ENCODE peak calls at places on chromosomes 1 and 21, in eight cellular contexts. K, M, B, E, N, S, A and P are unnamed samples.

GRCh38 chr1:32759997-32760623 is 57.0 kb downstream of the YARS1 start:
- DNase-seq in S (no peak), B (peak), N (peak), A (peak), E (no peak), M (peak), K (no peak), P (peak)

GRCh38 chr1:97277891-97278662 is 556.5 kb downstream of the PTBP2 start:
- DNase-seq in B (no peak), A (no peak), N (no peak), E (no peak), K (no peak), M (no peak), S (no peak), P (peak)

GRCh38 chr1:42975561-42976225 is 17.0 kb upstream of the SLC2A1 start:
- DNase-seq in S (no peak), A (no peak), K (no peak), B (no peak), E (no peak), M (no peak), N (no peak), P (no peak)

GRCh38 chr1:12148958-12149790 is 17.6 kb upstream of the TNFRSF1B start:
- DNase-seq in M (no peak), A (no peak), E (no peak), K (no peak), B (no peak), S (no peak), N (no peak), P (no peak)

GRCh38 chr1:240503558-240503957 is 108.4 kb downstream of the GREM2 start:
- DNase-seq in A (no peak), M (no peak), S (no peak), E (no peak), B (no peak), K (no peak), N (no peak), P (no peak)

GRCh38 chr1:180166436-180166800 is 11.7 kb downstream of the QSOX1 start:
- DNase-seq in S (no peak), N (no peak), E (no peak), M (no peak), K (no peak), B (no peak), A (no peak), P (no peak)

GRCh38 chr1:3674100-3675094 is 22.1 kb downstream of the TP73 start:
- DNase-seq in E (no peak), B (peak), S (no peak), A (no peak), M (peak), N (peak), K (no peak), P (peak)

GRCh38 chr1:25680701-25681100 is 64.1 kb downstream of the MAN1C1 start:
- DNase-seq in K (no peak), B (no peak), M (no peak), S (no peak), E (no peak), N (no peak), A (no peak), P (no peak)

GRCh38 chr1:37020653-37021277 is 13.6 kb downstream of the GRIK3 start:
- DNase-seq in K (no peak), E (no peak), N (peak), B (peak), M (no peak), S (no peak), A (no peak), P (no peak)

GRCh38 chr1:26468911-26469310 is 3.3 kb upstream of the HMGN2 start:
- DNase-seq in E (no peak), A (peak), N (no peak), S (no peak), M (no peak), K (no peak), B (no peak), P (peak)

GRCh38 chr1:84944767-84945486 is 51.9 kb upstream of the LPAR3 start:
- DNase-seq in K (peak), B (peak), S (no peak), N (peak), A (peak), E (no peak), M (peak), P (peak)

GRCh38 chr1:9842781-9843575 is 19.2 kb upstream of the CLSTN1 start:
- DNase-seq in K (no peak), B (peak), E (peak), S (no peak), N (no peak), M (peak), A (peak), P (peak)

GRCh38 chr1:204384636-204385354 is 25.1 kb upstream of the PLEKHA6 start:
- DNase-seq in M (peak), B (peak), S (no peak), A (peak), K (no peak), E (peak), N (no peak), P (no peak)

GRCh38 chr1:26360051-26360806 is 6.3 kb upstream of the CRYBG2 start:
- DNase-seq in A (no peak), S (no peak), E (no peak), N (peak), M (peak), K (peak), B (peak), P (no peak)

GRCh38 chr21:45513003-45513706 is 29.1 kb downstream of the SLC19A1 start:
- DNase-seq in B (peak), M (peak), S (no peak), A (peak), K (no peak), N (no peak), E (peak), P (no peak)

GRCh38 chr21:45513741-45514310 is 28.4 kb downstream of the SLC19A1 start:
- DNase-seq in N (no peak), M (no peak), K (no peak), E (peak), A (no peak), S (no peak), B (peak), P (no peak)

GRCh38 chr21:45515241-45516061 is 26.8 kb downstream of the SLC19A1 start:
- DNase-seq in N (peak), B (peak), E (peak), A (no peak), M (no peak), S (no peak), K (no peak), P (no peak)

GRCh38 chr21:45516071-45516670 is 26.1 kb downstream of the SLC19A1 start:
- DNase-seq in N (no peak), M (no peak), E (peak), A (no peak), B (peak), K (no peak), S (no peak), P (no peak)

GRCh38 chr21:45514311-45515021 is 27.8 kb downstream of the SLC19A1 start:
- DNase-seq in E (peak), N (no peak), S (no peak), M (no peak), K (no peak), B (peak), A (no peak), P (no peak)
- H3K27ac ChIP-seq in E (no peak), N (no peak), S (no peak), M (no peak), K (no peak), B (no peak), A (peak), P (no peak)

GRCh38 chr1:162674018-162674608 is 41.8 kb downstream of the DDR2 start:
- DNase-seq in M (no peak), B (no peak), S (no peak), A (no peak), K (no peak), E (no peak), N (no peak), P (no peak)

GRCh38 chr1:162671664-162672415 is 39.6 kb downstream of the DDR2 start:
- DNase-seq in N (no peak), M (no peak), E (no peak), S (no peak), B (no peak), K (no peak), A (no peak), P (no peak)

GRCh38 chr1:162666006-162666645 is 33.9 kb downstream of the DDR2 start:
- DNase-seq in S (no peak), M (no peak), K (no peak), B (no peak), A (no peak), E (no peak), N (no peak), P (no peak)

GRCh38 chr1:162672678-162673259 is 40.5 kb downstream of the DDR2 start:
- DNase-seq in M (no peak), B (no peak), E (no peak), K (no peak), S (no peak), A (no peak), N (no peak), P (no peak)

DNA sequence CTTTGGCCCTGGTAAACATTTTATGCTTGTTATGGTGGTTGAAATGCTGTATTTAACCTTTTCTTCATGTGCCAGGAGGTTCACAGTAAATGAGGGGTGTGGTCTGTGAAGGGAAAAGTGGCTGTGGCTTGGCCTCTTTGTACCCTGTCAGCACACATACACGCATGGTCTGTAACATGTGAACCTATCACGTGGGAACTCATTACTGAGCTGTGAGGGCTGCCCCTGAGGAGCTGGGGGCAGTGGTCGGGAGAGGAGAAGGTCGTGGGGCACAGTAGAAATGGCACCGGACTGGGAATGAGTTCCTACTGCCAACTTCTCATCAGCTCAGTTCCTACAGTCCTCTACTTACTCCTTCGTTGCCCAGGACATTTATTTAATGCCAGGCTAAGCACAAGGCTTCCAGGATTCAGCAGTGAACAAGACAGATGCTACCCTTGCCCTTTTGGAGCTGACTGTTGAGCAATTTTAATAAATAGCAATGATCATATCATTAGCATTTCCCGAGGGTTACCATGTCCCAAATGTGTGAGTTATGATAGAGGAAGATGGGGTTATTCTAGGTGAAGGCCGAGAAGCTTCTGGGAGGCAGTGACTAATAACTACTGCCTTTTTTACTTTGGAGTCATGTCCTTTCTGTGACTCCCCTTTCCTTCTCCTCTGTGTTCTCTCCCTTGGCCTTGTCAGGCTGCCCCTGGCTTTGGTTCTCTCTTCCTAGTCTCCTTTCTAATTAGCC is 38.8 kb downstream of the DDR2 start:
- DNase-seq in B (no peak), K (no peak), M (no peak), A (no peak), E (no peak), N (no peak), S (no peak), P (no peak)
- H3K27ac ChIP-seq in B (no peak), K (no peak), M (no peak), A (peak), E (peak), N (no peak), S (no peak), P (no peak)

GRCh38 chr1:1068374-1069060 is 5.6 kb downstream of the RNF223 start:
- DNase-seq in E (no peak), B (peak), A (peak), N (no peak), K (peak), M (peak), S (no peak), P (peak)
- H3K27ac ChIP-seq in E (no peak), B (no peak), A (peak), N (no peak), K (no peak), M (peak), S (no peak), P (no peak)

DNA sequence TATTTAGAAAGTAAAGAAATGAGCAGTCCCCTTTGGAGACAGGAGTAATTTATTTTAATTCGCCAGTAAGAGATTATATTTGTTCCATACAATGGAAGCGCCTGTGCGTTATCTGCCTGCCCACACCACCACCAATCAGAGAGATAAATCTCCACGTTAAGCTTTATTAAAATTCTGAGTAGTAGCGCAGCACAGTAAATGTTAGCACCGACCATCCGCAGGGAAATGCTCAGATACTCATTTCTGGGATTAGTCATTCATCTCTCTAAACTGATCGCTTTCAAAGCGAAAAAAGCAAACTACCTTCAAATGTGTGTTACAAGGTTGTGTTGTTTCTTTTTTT is 1.2 kb downstream of the ETS2 start:
- DNase-seq in B (no peak), S (no peak), E (no peak), N (no peak), K (no peak), A (no peak), M (no peak), P (no peak)
- H3K27ac ChIP-seq in B (no peak), S (peak), E (peak), N (peak), K (peak), A (peak), M (peak), P (peak)

DNA sequence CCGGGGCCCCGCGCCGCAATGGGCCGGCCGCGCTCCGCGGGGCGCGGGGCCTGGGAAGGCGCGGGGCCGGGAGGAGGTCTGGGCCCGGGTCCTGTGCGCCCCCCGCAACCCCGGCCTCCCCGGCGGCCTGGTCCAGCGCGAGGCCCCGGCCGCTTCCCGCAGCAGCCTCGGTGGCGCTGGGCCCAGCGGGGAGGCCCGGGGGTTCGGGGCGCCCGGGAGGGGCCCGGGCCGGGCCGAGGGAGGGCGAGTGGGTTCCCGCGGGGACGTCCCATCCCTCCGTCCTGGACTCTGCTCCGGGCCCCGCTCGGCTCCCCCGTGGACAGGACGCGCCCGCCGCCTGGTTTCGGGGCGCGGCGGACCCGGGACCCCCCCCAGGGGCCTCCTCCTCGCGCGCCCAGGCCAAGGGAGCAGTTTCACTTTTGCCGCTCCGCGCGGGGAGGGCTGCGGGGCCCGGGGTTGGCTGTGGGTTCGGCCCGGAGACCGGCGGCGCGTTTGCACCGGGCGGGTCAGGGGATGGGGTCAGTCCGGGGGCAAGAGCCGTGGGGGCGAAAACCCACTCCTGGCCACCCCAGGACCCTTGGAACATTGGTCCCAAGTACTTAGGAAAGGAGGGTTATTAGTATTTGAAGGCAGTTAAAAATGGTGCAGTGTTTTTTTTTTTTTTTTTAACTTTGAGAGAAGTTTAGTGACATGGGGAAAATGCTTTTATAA is 603 bp downstream of the AGPAT3 start:
- DNase-seq in K (peak), B (no peak), M (peak), N (no peak), E (peak), S (no peak), A (peak), P (peak)
- H3K27ac ChIP-seq in K (peak), B (no peak), M (peak), N (no peak), E (no peak), S (peak), A (peak), P (peak)

GRCh38 chr1:115408489-115409002 is 70.5 kb upstream of the NGF start:
- DNase-seq in N (no peak), A (no peak), E (no peak), M (no peak), B (no peak), K (no peak), S (no peak), P (no peak)

GRCh38 chr1:115411388-115412063 is 73.5 kb upstream of the NGF start:
- DNase-seq in S (no peak), N (no peak), E (no peak), M (no peak), B (no peak), K (no peak), A (no peak), P (no peak)

GRCh38 chr1:115412286-115412685 is 74.2 kb upstream of the NGF start:
- DNase-seq in A (no peak), N (no peak), S (no peak), M (no peak), E (no peak), B (no peak), K (no peak), P (no peak)

GRCh38 chr1:115409853-115410150 is 71.8 kb upstream of the NGF start:
- DNase-seq in E (no peak), N (no peak), B (no peak), A (no peak), M (no peak), K (no peak), S (no peak), P (no peak)

GRCh38 chr1:115409097-115409852 is 71.2 kb upstream of the NGF start:
- DNase-seq in M (no peak), E (no peak), K (no peak), S (no peak), B (no peak), A (no peak), N (no peak), P (no peak)
- H3K27ac ChIP-seq in M (no peak), E (no peak), K (no peak), S (no peak), B (no peak), A (no peak), N (no peak), P (no peak)

GRCh38 chr1:33972676-33973395 is 109.0 kb downstream of the HMGB4 start:
- DNase-seq in A (no peak), M (no peak), N (no peak), S (no peak), B (no peak), E (no peak), K (no peak), P (no peak)

GRCh38 chr1:33970148-33970825 is 106.4 kb downstream of the HMGB4 start:
- DNase-seq in S (no peak), K (no peak), N (peak), E (no peak), B (peak), M (no peak), A (no peak), P (no peak)

GRCh38 chr1:33974147-33974546 is 110.3 kb downstream of the HMGB4 start:
- DNase-seq in K (no peak), M (no peak), E (no peak), A (no peak), N (no peak), S (no peak), B (no peak), P (no peak)

GRCh38 chr1:33971018-33971710 is 107.3 kb downstream of the HMGB4 start:
- DNase-seq in S (no peak), B (no peak), M (no peak), N (no peak), A (no peak), K (no peak), E (peak), P (no peak)

DNA sequence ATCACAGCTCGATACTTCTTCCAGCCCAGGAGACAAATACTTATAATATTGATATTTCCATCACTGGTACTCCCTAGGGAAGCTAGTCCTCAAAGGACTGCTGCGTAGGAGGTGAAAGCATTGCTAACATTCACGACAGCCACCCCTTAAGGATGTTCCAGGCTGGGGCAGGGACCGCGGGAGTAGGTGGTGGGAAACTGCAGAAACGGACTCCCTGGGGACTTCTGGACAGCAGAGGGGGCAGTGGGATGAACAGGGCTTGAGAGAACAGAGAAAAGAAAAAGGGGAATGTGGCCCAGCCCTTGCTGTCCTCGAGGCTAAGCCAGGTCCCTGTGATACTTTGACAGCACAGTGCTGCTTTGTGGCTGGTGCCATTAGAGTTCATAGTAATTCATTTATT is 108.0 kb downstream of the HMGB4 start:
- DNase-seq in E (no peak), N (no peak), A (no peak), S (no peak), B (no peak), K (no peak), M (no peak), P (no peak)
- H3K27ac ChIP-seq in E (no peak), N (no peak), A (no peak), S (no peak), B (no peak), K (no peak), M (no peak), P (no peak)